ENCODE peak calls at places on chromosomes 3 and 15, in four cellular contexts. One of them, this sample, is unnamed.

GRCh38 chr3:35596611-35597010 is 42.7 kb upstream of the ARPP21 start:
- DNase-seq in GM12878: no peak
- DNase-seq in HepG2: no peak
- DNase-seq in K562: no peak
- DNase-seq in this sample: no peak

GRCh38 chr3:127746400-127747057 is 73.8 kb downstream of the ABTB1 start:
- DNase-seq in GM12878: no peak
- DNase-seq in HepG2: no peak
- DNase-seq in K562: peak; percentile 33
- DNase-seq in this sample: no peak

GRCh38 chr15:42650208-42651066 is 75.0 kb downstream of the STARD9 start:
- DNase-seq in GM12878: peak; percentile 64
- DNase-seq in HepG2: peak; percentile 63
- DNase-seq in K562: peak; percentile 57
- DNase-seq in this sample: peak; percentile 83

GRCh38 chr3:32872487-32873382 is 54.9 kb downstream of the TRIM71 start:
- DNase-seq in GM12878: no peak
- DNase-seq in HepG2: no peak
- DNase-seq in K562: no peak
- DNase-seq in this sample: no peak

GRCh38 chr15:70866982-70867644 is 13.2 kb upstream of the LARP6 start:
- DNase-seq in GM12878: no peak
- DNase-seq in HepG2: no peak
- DNase-seq in K562: no peak
- DNase-seq in this sample: no peak

GRCh38 chr15:96312641-96313335 is 17.7 kb upstream of the NR2F2 start:
- DNase-seq in GM12878: no peak
- DNase-seq in HepG2: no peak
- DNase-seq in K562: no peak
- DNase-seq in this sample: no peak

GRCh38 chr15:81015595-81016252 is 15.0 kb downstream of the TLNRD1 start:
- DNase-seq in GM12878: no peak
- DNase-seq in HepG2: no peak
- DNase-seq in K562: no peak
- DNase-seq in this sample: no peak

GRCh38 chr3:22960326-22960984 is 242.7 kb upstream of the UBE2E2 start:
- DNase-seq in GM12878: no peak
- DNase-seq in HepG2: peak; percentile 12
- DNase-seq in K562: no peak
- DNase-seq in this sample: peak; percentile 68

GRCh38 chr3:173397161-173398110 is at the start of gene NLGN1:
- DNase-seq in GM12878: no peak
- DNase-seq in HepG2: no peak
- DNase-seq in K562: no peak
- DNase-seq in this sample: peak; percentile 82

GRCh38 chr15:75966073-75966472 is 46.2 kb downstream of the NRG4 start:
- DNase-seq in GM12878: no peak
- DNase-seq in HepG2: no peak
- DNase-seq in K562: no peak
- DNase-seq in this sample: no peak

GRCh38 chr15:48582472-48583235 is 62.9 kb downstream of the FBN1 start:
- DNase-seq in GM12878: no peak
- DNase-seq in HepG2: no peak
- DNase-seq in K562: no peak
- DNase-seq in this sample: no peak

DNA sequence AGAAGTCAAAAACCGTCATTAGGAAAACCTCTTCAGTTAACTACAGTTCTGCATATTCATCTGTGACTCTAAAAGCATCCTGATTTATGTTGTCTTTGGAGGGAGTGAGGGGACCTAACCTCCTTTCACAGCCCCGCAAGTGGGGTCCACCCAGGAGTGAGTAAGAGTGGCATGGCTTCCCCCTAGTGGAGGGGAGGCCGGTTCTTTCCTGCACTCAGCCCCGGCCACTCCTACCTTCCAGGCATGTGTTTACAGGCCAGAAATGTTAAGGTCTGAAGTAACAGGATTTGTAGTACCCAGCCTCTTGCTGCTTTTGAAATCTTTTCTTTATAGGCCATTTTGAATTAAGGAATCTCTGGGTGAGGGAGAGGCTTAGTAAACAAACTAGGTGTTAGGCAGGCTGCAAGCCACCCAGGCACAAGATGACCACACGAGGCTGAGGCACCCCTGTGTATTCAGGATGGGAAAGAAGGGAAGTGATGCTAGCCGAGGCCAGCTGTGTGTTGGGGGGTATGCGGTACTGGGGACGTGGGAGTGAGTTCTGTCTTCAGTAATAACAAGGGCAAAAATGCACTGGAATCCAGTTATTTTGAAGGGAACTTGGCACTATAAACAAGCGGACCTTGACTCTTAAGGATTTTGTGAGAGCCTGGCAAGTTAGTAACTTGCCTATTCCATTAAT is 50.5 kb downstream of the CTDSPL start:
- DNase-seq in GM12878: no peak
- DNase-seq in HepG2: no peak
- DNase-seq in K562: peak; percentile 25
- DNase-seq in this sample: peak; percentile 59
- TF ChIP-seq CTCF in GM12878: no peak
- TF ChIP-seq CTCF in HepG2: peak; percentile 60
- TF ChIP-seq CTCF in K562: peak; percentile 60
- TF ChIP-seq CTCF in this sample: peak; percentile 68

DNA sequence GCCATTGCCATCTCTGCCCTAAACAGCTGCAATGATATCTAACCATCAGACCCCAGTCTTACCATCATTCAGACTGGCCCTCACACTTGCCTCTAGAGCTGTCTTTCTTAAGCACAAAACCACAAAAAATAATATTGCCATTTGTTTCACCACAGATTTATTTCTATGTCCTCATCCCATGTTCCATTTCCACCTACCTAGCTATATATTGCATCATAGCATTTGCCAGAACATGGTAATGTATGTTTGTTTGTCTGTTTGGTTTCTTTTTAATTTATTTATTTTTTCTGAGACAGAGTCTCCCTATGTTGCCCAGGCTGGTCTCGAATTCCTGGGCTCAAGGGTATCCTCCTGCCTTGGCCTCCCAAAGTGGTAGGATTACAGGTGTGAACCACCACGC is 18.5 kb upstream of the TUSC7 start:
- DNase-seq in GM12878: no peak
- DNase-seq in HepG2: no peak
- DNase-seq in K562: no peak
- DNase-seq in this sample: no peak
- TF ChIP-seq REST in GM12878: no peak
- TF ChIP-seq REST in HepG2: no peak
- TF ChIP-seq REST in K562: no peak
- TF ChIP-seq REST in this sample: no peak

GRCh38 chr15:39471791-39472190 is 109.1 kb upstream of the THBS1 start:
- DNase-seq in GM12878: no peak
- DNase-seq in HepG2: no peak
- DNase-seq in K562: no peak
- DNase-seq in this sample: no peak

GRCh38 chr15:39478996-39479395 is 101.9 kb upstream of the THBS1 start:
- DNase-seq in GM12878: no peak
- DNase-seq in HepG2: no peak
- DNase-seq in K562: no peak
- DNase-seq in this sample: no peak

GRCh38 chr15:39479916-39480315 is 101.0 kb upstream of the THBS1 start:
- DNase-seq in GM12878: no peak
- DNase-seq in HepG2: no peak
- DNase-seq in K562: no peak
- DNase-seq in this sample: no peak

GRCh38 chr15:39472661-39473657 is 107.9 kb upstream of the THBS1 start:
- DNase-seq in GM12878: no peak
- DNase-seq in HepG2: no peak
- DNase-seq in K562: no peak
- DNase-seq in this sample: no peak

DNA sequence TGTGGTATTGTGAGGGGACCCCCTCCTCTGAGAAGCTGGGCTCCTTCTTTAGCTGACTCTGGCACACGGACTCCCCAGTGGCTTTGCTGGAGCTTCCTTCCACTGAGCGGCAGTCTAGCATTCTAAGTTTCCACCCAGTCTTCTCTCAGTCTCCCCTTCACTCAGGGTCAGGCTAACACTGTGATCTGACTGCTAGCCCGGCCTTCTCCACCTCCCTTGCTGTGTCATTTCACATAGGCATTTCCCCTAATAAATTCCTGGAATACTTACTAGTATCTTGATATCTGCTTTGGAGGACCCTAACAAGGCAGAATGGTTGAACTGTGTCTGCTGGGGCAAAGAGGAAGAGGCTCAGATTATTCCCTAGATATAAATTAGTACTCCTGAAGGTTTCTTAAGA is 106.2 kb upstream of the THBS1 start:
- DNase-seq in GM12878: no peak
- DNase-seq in HepG2: no peak
- DNase-seq in K562: no peak
- DNase-seq in this sample: no peak
- TF ChIP-seq CREB1 in GM12878: no peak
- TF ChIP-seq CREB1 in HepG2: no peak
- TF ChIP-seq CREB1 in K562: no peak
- TF ChIP-seq CREB1 in this sample: no peak

GRCh38 chr3:25744477-25744876 is 38.8 kb downstream of the NGLY1 start:
- DNase-seq in GM12878: no peak
- DNase-seq in HepG2: no peak
- DNase-seq in K562: no peak
- DNase-seq in this sample: no peak

GRCh38 chr3:25748189-25748588 is 35.1 kb downstream of the NGLY1 start:
- DNase-seq in GM12878: no peak
- DNase-seq in HepG2: no peak
- DNase-seq in K562: no peak
- DNase-seq in this sample: peak; percentile 33

GRCh38 chr3:25751691-25752090 is 31.6 kb downstream of the NGLY1 start:
- DNase-seq in GM12878: no peak
- DNase-seq in HepG2: no peak
- DNase-seq in K562: no peak
- DNase-seq in this sample: no peak

GRCh38 chr3:25751048-25751447 is 32.2 kb downstream of the NGLY1 start:
- DNase-seq in GM12878: no peak
- DNase-seq in HepG2: no peak
- DNase-seq in K562: no peak
- DNase-seq in this sample: no peak

GRCh38 chr3:25747033-25747432 is 36.2 kb downstream of the NGLY1 start:
- DNase-seq in GM12878: no peak
- DNase-seq in HepG2: no peak
- DNase-seq in K562: no peak
- DNase-seq in this sample: no peak
- TF ChIP-seq CTCF in GM12878: no peak
- TF ChIP-seq CTCF in HepG2: no peak
- TF ChIP-seq CTCF in K562: no peak
- TF ChIP-seq CTCF in this sample: no peak

DNA sequence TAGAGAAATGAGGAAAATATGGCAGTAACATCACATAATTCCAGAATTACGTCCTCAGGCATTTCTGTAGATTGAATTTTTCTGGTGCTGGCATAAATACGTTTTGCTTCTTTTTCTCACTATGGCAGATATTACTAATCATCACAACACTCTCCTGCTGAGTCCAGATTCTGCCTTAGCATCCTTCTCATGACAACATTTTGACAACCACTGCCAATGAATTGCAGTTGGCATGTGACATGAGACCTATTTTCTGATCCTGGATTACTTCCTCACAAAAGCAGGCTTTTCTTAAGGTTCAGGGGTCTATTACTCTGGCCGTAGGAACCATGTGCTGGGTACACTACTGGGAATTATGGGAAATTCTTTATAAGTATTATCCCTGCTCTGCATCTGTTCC is 22.5 kb upstream of the ARL6 start:
- DNase-seq in GM12878: no peak
- DNase-seq in HepG2: no peak
- DNase-seq in K562: no peak
- DNase-seq in this sample: no peak
- TF ChIP-seq REST in GM12878: no peak
- TF ChIP-seq REST in HepG2: no peak
- TF ChIP-seq REST in K562: no peak
- TF ChIP-seq REST in this sample: no peak

DNA sequence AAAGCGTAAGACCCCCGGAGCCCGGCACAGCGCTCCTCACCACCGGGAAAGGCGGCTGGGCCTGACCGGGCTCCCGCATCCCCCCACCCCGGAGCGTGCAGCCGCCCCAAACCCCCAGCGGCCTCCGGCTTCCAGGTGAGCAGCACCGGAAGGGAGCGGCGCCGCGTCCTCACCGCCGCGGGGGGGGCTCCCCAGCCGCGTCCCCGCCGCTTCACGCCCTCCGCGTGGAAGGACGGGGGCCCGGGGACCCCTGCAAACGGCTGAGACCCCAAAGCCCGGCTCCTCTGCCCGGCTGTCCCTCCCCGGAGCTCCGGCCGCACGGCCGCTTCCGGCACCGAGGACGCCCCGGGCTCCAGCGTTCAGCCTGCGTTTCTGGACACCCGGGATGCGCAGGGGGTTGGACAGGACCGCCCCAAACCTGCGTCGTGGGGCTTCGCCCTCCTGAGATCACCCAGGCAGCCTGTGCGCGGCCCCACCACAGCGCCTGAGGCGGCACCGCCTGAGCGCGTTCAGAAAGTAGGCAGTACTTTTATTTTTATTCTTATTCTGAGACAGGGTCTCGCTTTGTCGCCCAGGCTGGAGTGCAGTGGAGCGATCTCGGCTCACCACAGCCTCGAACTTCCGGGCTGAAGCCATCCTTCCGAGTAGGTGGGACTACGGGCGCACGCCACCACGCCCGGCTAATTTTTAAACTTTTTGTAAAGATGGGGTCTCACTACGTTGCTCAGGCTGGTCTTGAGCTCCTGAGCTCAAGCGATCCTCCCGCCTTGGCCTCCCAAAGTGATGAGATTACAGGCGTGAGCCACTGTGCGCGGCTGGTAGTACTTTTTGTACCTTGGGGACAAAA is 51.6 kb upstream of the BLM start:
- DNase-seq in GM12878: peak; percentile 74
- DNase-seq in HepG2: peak; percentile 21
- DNase-seq in K562: peak; percentile 82
- DNase-seq in this sample: peak; percentile 72
- TF ChIP-seq CREB1 in GM12878: no peak
- TF ChIP-seq CREB1 in HepG2: no peak
- TF ChIP-seq CREB1 in K562: no peak
- TF ChIP-seq CREB1 in this sample: no peak

GRCh38 chr3:5791558-5791957 is 604.1 kb downstream of the EDEM1 start:
- DNase-seq in GM12878: no peak
- DNase-seq in HepG2: no peak
- DNase-seq in K562: no peak
- DNase-seq in this sample: no peak

GRCh38 chr3:5784656-5785055 is 597.1 kb downstream of the EDEM1 start:
- DNase-seq in GM12878: no peak
- DNase-seq in HepG2: no peak
- DNase-seq in K562: no peak
- DNase-seq in this sample: no peak

DNA sequence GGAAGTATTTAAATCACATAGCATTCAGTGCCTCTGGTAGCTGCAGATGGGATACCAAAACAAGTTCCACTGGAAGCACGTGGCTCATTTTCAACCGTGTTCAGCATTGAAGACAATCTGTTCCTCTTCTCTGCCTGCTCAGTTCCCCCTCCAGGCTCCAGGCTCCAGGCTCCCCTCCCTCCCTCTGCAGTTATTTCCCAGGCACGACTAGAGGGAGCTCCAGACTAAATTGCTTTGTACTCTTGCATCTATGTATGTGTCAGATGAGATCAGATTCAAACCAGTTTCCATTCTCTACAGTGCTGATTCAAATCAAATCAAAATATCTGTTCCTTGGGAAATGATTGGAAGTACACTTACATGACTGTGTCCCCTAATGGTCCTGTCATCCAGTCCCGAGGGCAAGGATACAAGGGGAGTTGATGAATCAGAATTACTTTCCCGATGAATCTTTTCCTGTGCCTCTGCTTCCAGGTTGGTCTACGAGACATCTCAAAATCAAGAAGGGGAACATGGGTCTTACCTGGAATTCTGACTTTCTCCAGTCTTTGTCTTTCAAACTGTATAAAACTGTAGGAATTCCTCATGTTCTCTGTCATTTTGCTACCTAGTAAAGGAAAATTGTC is 600.5 kb downstream of the EDEM1 start:
- DNase-seq in GM12878: no peak
- DNase-seq in HepG2: no peak
- DNase-seq in K562: no peak
- DNase-seq in this sample: no peak
- TF ChIP-seq CTCF in GM12878: peak; percentile 31
- TF ChIP-seq CTCF in HepG2: peak; percentile 24
- TF ChIP-seq CTCF in K562: peak; percentile 48
- TF ChIP-seq CTCF in this sample: no peak

This sample was measured in GM23338.